ENCODE peak calls at places on chromosomes 12 and 14, in six cellular contexts. J, V, C, E, R and P are unnamed samples.

GRCh38 chr12:130139541-130139940 is 22.7 kb upstream of the FZD10 start:
- DNase-seq in J (no peak), E (no peak), C (no peak), V (no peak), R (no peak), P (no peak)

GRCh38 chr12:69085852-69086251 is 152.9 kb upstream of the CPM start:
- DNase-seq in C (no peak), R (no peak), E (no peak), V (no peak), J (no peak), P (no peak)

GRCh38 chr14:95340201-95340697 is 20.5 kb upstream of the CLMN start:
- DNase-seq in R (no peak), J (peak), V (no peak), E (no peak), C (peak), P (no peak)

GRCh38 chr14:99224948-99225347 is 47.0 kb downstream of the BCL11B start:
- DNase-seq in V (no peak), C (no peak), E (no peak), R (no peak), J (no peak), P (no peak)

GRCh38 chr12:16076553-16076952 is 165.4 kb downstream of the DERA start:
- DNase-seq in V (no peak), J (peak), C (peak), E (no peak), R (no peak), P (peak)

GRCh38 chr14:64510127-64510808 is 5.7 kb downstream of the ZBTB1 start:
- DNase-seq in E (no peak), J (no peak), R (no peak), V (no peak), C (no peak), P (peak)

GRCh38 chr12:113445544-113446176 is 23.5 kb downstream of the SDSL start:
- DNase-seq in R (no peak), C (no peak), V (no peak), E (no peak), J (no peak), P (peak)

GRCh38 chr12:50066402-50066801 is 9.0 kb downstream of the ASIC1 start:
- DNase-seq in V (no peak), C (no peak), R (no peak), J (peak), E (no peak), P (peak)

GRCh38 chr12:79874665-79875064 is 60.2 kb downstream of the PPP1R12A start:
- DNase-seq in J (no peak), V (no peak), E (no peak), R (no peak), C (no peak), P (no peak)

GRCh38 chr14:84458881-84459280 is 1071.1 kb upstream of the FLRT2 start:
- DNase-seq in C (no peak), R (no peak), V (no peak), E (no peak), J (no peak), P (no peak)

GRCh38 chr14:96512122-96512521 is 9.9 kb downstream of the PAPOLA start:
- DNase-seq in E (no peak), R (no peak), J (no peak), V (no peak), C (no peak), P (no peak)

GRCh38 chr14:21071225-21072041 is 1.3 kb downstream of the ARHGEF40 start:
- DNase-seq in J (peak), R (peak), C (peak), E (peak), V (peak), P (peak)

GRCh38 chr12:52213541-52214420 is 19.3 kb upstream of the KRT7 start:
- DNase-seq in J (peak), C (peak), E (peak), R (peak), V (no peak), P (peak)

GRCh38 chr12:49675137-49675536 is 32.1 kb downstream of the FMNL3 start:
- DNase-seq in R (no peak), J (no peak), V (no peak), E (no peak), C (no peak), P (no peak)

GRCh38 chr12:25997401-25997973 is 39.0 kb downstream of the RASSF8 start:
- DNase-seq in R (peak), E (no peak), J (peak), C (no peak), V (no peak), P (no peak)

GRCh38 chr12:105067511-105068031 is 16.7 kb downstream of the ALDH1L2 start:
- DNase-seq in C (no peak), R (no peak), V (no peak), E (no peak), J (no peak), P (no peak)

GRCh38 chr12:54352891-54353874 is 11.1 kb downstream of the GPR84 start:
- DNase-seq in J (no peak), C (no peak), V (no peak), E (peak), R (no peak), P (no peak)

GRCh38 chr14:75476274-75476995 is 45.8 kb upstream of the BATF start:
- DNase-seq in E (no peak), R (no peak), C (peak), V (no peak), J (no peak), P (no peak)

GRCh38 chr12:6269986-6270385 is 40.5 kb upstream of the PLEKHG6 start:
- DNase-seq in E (no peak), V (no peak), J (no peak), R (no peak), C (no peak), P (no peak)

GRCh38 chr14:53619625-53620324 is 336.9 kb downstream of the BMP4 start:
- DNase-seq in E (no peak), V (no peak), J (no peak), R (no peak), C (no peak), P (no peak)

GRCh38 chr14:72513994-72514659 is 379.8 kb downstream of the DPF3 start:
- DNase-seq in V (no peak), R (peak), C (peak), J (peak), E (peak), P (peak)

GRCh38 chr12:120620624-120621023 is 19.8 kb upstream of the CABP1 start:
- DNase-seq in E (no peak), J (no peak), V (no peak), C (no peak), R (no peak), P (no peak)

GRCh38 chr14:75175677-75176141 is 703 bp downstream of the TMED10 start:
- DNase-seq in E (no peak), C (no peak), R (peak), V (no peak), J (no peak), P (no peak)

GRCh38 chr14:86779416-86779815 is 1213.6 kb downstream of the GALC start:
- DNase-seq in E (no peak), C (no peak), J (no peak), V (no peak), R (no peak), P (no peak)

GRCh38 chr12:3197131-3197818 is 120.1 kb downstream of the TSPAN9 start:
- DNase-seq in E (no peak), R (no peak), V (no peak), C (peak), J (no peak), P (no peak)

GRCh38 chr12:104749555-104749954 is 208.5 kb downstream of the SLC41A2 start:
- DNase-seq in C (no peak), E (no peak), J (no peak), V (no peak), R (no peak), P (peak)

GRCh38 chr14:53156238-53156637 is 3.1 kb upstream of the DDHD1 start:
- DNase-seq in E (no peak), R (no peak), J (no peak), V (no peak), C (no peak), P (no peak)

GRCh38 chr12:88334271-88334670 is 192.2 kb downstream of the TMTC3 start:
- DNase-seq in V (peak), E (no peak), J (no peak), C (no peak), R (no peak), P (no peak)

GRCh38 chr14:89926709-89927108 is 27.8 kb downstream of the EFCAB11 start:
- DNase-seq in J (no peak), C (peak), V (no peak), E (no peak), R (peak), P (no peak)

GRCh38 chr12:58915634-58916033 is 4.7 kb downstream of the LRIG3 start:
- DNase-seq in J (no peak), V (no peak), E (no peak), C (no peak), R (peak), P (no peak)

GRCh38 chr12:124774462-124775167 is 89.0 kb downstream of the SCARB1 start:
- DNase-seq in C (no peak), R (no peak), V (peak), E (no peak), J (no peak), P (peak)

GRCh38 chr12:96198970-96199369 is 4.8 kb downstream of the ELK3 start:
- DNase-seq in E (no peak), V (no peak), R (peak), C (no peak), J (peak), P (peak)

GRCh38 chr14:23093993-23094665 is 807 bp downstream of the ACIN1 start:
- DNase-seq in C (no peak), R (no peak), E (no peak), V (no peak), J (no peak), P (no peak)

GRCh38 chr12:132356686-132357622 is 27.6 kb upstream of the GALNT9 start:
- DNase-seq in J (peak), V (no peak), E (no peak), C (no peak), R (peak), P (peak)

GRCh38 chr12:95674088-95674595 is 116.4 kb downstream of the NTN4 start:
- DNase-seq in C (no peak), J (no peak), V (no peak), E (no peak), R (peak), P (no peak)

GRCh38 chr14:101065246-101065645 is 161.7 kb upstream of the RTL1 start:
- DNase-seq in E (no peak), C (no peak), J (no peak), V (no peak), R (no peak), P (no peak)

GRCh38 chr14:101068958-101069549 is 165.5 kb upstream of the RTL1 start:
- DNase-seq in E (no peak), C (no peak), R (peak), J (no peak), V (no peak), P (no peak)

GRCh38 chr14:101065696-101066694 is 162.5 kb upstream of the RTL1 start:
- DNase-seq in R (no peak), V (no peak), C (no peak), J (no peak), E (no peak), P (no peak)

GRCh38 chr14:101068293-101068957 is 164.9 kb upstream of the RTL1 start:
- DNase-seq in V (no peak), J (no peak), C (no peak), R (no peak), E (no peak), P (peak)

GRCh38 chr14:101066826-101067508 is 163.4 kb upstream of the RTL1 start:
- DNase-seq in C (no peak), V (no peak), E (no peak), R (no peak), J (no peak), P (no peak)
- TF ChIP-seq MYC in C (no peak), V (no peak), E (no peak), R (no peak), J (no peak), P (no peak)

GRCh38 chr12:47867496-47867941 is 37.3 kb downstream of the VDR start:
- DNase-seq in V (no peak), J (peak), C (no peak), E (peak), R (peak), P (peak)

GRCh38 chr12:47874316-47874715 is 30.5 kb downstream of the VDR start:
- DNase-seq in J (no peak), E (no peak), C (no peak), R (no peak), V (no peak), P (no peak)

GRCh38 chr12:47868552-47869031 is 36.2 kb downstream of the VDR start:
- DNase-seq in J (no peak), C (no peak), R (no peak), V (peak), E (no peak), P (peak)

GRCh38 chr12:47868041-47868440 is 36.8 kb downstream of the VDR start:
- DNase-seq in J (no peak), E (no peak), V (no peak), C (no peak), R (peak), P (no peak)

GRCh38 chr12:47870175-47870781 is 34.5 kb downstream of the VDR start:
- DNase-seq in R (no peak), C (peak), J (peak), V (peak), E (peak), P (peak)
- TF ChIP-seq MYC in R (no peak), C (no peak), J (no peak), V (no peak), E (no peak), P (no peak)

GRCh38 chr12:108641446-108642268 is 8.0 kb upstream of the SELPLG start:
- DNase-seq in V (no peak), J (no peak), C (no peak), R (no peak), E (no peak), P (peak)

GRCh38 chr12:108644743-108645120 is 11.0 kb upstream of the SELPLG start:
- DNase-seq in C (no peak), J (no peak), R (no peak), V (no peak), E (no peak), P (no peak)

GRCh38 chr12:108642269-108642870 is 8.7 kb upstream of the SELPLG start:
- DNase-seq in J (no peak), R (no peak), E (no peak), V (no peak), C (no peak), P (no peak)

GRCh38 chr12:108643941-108644742 is 10.4 kb upstream of the SELPLG start:
- DNase-seq in V (no peak), J (peak), C (no peak), R (peak), E (no peak), P (no peak)

GRCh38 chr12:108642899-108643654 is 9.4 kb upstream of the SELPLG start:
- DNase-seq in J (no peak), V (no peak), R (peak), C (no peak), E (no peak), P (no peak)
- TF ChIP-seq MYC in J (no peak), V (no peak), R (no peak), C (no peak), E (no peak), P (no peak)

DNA sequence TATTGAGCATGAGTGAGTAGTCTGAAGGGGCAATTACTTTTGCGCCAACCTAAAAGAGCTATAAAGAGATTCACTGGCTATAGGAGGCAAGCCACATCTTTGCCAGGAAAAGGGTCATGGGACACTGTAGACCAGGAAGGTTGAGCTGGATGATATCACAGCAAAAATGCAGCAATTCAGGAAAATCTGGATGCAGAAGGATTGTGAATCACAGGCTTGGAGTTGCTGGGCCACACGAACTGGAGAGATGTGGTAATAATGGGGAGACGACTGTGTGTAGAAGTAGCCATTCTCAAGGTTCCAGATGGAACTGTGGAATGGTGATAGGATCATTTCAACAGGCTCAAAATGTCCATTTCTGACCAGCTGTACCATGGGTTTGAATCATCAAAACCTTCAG is 151.4 kb upstream of the DAAM1 start:
- DNase-seq in V (no peak), C (no peak), E (no peak), R (no peak), J (no peak), P (no peak)
- TF ChIP-seq MYC in V (no peak), C (no peak), E (no peak), R (no peak), J (no peak), P (no peak)

DNA sequence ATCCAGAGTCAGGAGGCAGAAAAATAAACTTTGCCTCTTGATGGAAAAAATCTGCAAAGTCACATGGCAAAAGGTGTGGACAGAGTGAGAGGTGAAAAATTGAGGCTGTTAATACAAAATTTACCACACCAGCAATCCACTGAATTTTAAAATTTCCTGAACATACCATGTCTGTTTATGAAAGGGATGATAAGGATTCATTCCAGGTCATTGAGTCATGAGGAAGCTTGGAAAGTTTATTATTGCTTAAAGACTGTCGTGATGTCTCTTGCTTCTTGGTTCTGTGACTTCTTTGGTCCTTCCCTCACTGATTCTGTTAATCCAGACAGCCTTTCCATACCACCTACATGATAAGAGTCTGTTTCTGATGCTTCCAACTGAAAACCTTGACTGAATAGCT is 73.2 kb downstream of the TTC6 start:
- DNase-seq in C (no peak), R (no peak), V (no peak), J (no peak), E (no peak), P (no peak)
- TF ChIP-seq MYC in C (no peak), R (no peak), V (no peak), J (no peak), E (no peak), P (no peak)

DNA sequence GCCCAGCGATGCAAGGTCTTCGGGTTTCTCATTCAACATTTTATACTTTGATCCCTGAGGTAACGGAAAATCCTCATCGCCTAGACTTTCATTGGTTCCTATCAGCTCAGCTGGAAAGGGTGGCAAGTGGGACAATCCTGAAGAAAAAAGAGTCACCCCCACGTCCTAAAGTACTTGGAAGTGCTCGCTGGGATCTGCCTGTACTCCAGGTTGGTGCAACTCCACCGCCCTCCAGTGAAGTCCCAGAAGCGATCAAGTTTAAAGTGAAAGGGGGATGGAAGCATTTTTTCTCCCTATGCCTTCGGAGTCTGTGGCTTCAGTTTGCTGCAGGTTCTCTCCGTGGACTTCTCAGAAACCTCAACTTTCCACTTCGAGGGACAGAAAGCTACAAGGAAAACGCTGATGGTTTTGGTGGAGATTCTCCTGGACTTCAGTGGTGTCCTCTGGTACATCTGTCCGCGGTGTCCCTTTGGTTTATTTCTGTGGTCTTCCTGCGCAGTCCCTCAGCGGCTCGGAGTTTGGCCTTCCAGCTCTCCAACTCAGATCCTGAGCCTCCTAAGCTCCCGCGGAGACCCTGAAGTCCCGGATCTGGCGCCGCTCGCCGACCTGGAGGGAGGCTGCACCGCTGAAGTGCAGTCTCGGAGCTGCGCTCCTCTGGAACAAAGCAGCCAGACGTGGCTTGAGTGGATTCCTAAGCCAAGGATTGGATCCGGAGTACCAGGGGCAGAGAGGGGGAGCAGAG is 1.7 kb upstream of the LRFN5 start:
- DNase-seq in C (no peak), J (no peak), E (no peak), R (no peak), V (no peak), P (no peak)
- TF ChIP-seq MYC in C (no peak), J (no peak), E (no peak), R (no peak), V (no peak), P (no peak)